ENCODE peak calls at places on chromosomes 6 and 20, in four cellular contexts. One of them, this sample, is unnamed.

GRCh38 chr20:57611605-57612311 is 8.5 kb downstream of the ZBP1 start:
- DNase-seq in upper lobe of right lung: no peak
- DNase-seq in BJ: no peak
- DNase-seq in astrocyte of the spinal cord: no peak
- DNase-seq in this sample: peak

GRCh38 chr6:119764927-119765681 is 415.5 kb upstream of the MAN1A1 start:
- DNase-seq in upper lobe of right lung: no peak
- DNase-seq in BJ: no peak
- DNase-seq in astrocyte of the spinal cord: no peak
- DNase-seq in this sample: no peak

GRCh38 chr20:878511-879307 is 37.4 kb downstream of the ANGPT4 start:
- DNase-seq in upper lobe of right lung: no peak
- DNase-seq in BJ: no peak
- DNase-seq in astrocyte of the spinal cord: peak
- DNase-seq in this sample: no peak

GRCh38 chr20:36466089-36466488 is 75.2 kb upstream of the MYL9 start:
- DNase-seq in upper lobe of right lung: no peak
- DNase-seq in BJ: no peak
- DNase-seq in astrocyte of the spinal cord: no peak
- DNase-seq in this sample: no peak

GRCh38 chr20:19074828-19075516 is 137.5 kb upstream of the SLC24A3 start:
- DNase-seq in upper lobe of right lung: no peak
- DNase-seq in BJ: no peak
- DNase-seq in astrocyte of the spinal cord: no peak
- DNase-seq in this sample: no peak

GRCh38 chr6:149852881-149853280 is 11.3 kb downstream of the LRP11 start:
- DNase-seq in upper lobe of right lung: no peak
- DNase-seq in BJ: no peak
- DNase-seq in astrocyte of the spinal cord: no peak
- DNase-seq in this sample: no peak

GRCh38 chr6:116511424-116512131 is at the start of gene CALHM5:
- DNase-seq in upper lobe of right lung: no peak
- DNase-seq in BJ: peak
- DNase-seq in astrocyte of the spinal cord: peak
- DNase-seq in this sample: no peak

GRCh38 chr6:147116043-147116442 is 88.2 kb upstream of the STXBP5 start:
- DNase-seq in upper lobe of right lung: no peak
- DNase-seq in BJ: no peak
- DNase-seq in astrocyte of the spinal cord: no peak
- DNase-seq in this sample: no peak

GRCh38 chr6:35258858-35259193 is 709 bp upstream of the ZNF76 start:
- DNase-seq in upper lobe of right lung: no peak
- DNase-seq in BJ: no peak
- DNase-seq in astrocyte of the spinal cord: peak
- DNase-seq in this sample: no peak

DNA sequence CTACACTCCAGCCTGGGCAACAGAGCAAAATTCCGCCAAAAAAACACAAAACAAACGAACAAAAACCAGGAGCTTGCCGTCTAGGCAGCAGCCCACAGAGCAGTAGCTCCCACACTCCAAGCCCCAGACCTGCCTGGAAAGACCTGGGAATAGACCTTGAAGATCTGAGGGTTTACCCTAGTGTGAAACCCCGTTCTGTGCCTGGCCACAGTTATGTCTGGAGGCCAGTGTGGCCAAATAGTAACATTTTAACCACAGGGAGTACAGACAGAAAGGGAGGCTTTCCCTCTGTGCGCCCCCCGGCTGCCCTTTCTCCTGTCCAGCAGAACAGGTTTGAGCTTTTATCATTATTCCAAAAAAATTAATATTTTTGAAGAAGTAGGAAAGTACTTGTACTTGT is 172.4 kb downstream of the QKI start:
- DNase-seq in upper lobe of right lung: no peak
- DNase-seq in BJ: no peak
- DNase-seq in astrocyte of the spinal cord: no peak
- DNase-seq in this sample: no peak
- TF ChIP-seq CTCF in upper lobe of right lung: no peak
- TF ChIP-seq CTCF in BJ: no peak
- TF ChIP-seq CTCF in astrocyte of the spinal cord: no peak
- TF ChIP-seq CTCF in this sample: no peak

GRCh38 chr6:36670271-36670670 is 8.2 kb upstream of the CDKN1A start:
- DNase-seq in upper lobe of right lung: no peak
- DNase-seq in BJ: no peak
- DNase-seq in astrocyte of the spinal cord: no peak
- DNase-seq in this sample: no peak

GRCh38 chr6:36673882-36674281 is 4.6 kb upstream of the CDKN1A start:
- DNase-seq in upper lobe of right lung: no peak
- DNase-seq in BJ: no peak
- DNase-seq in astrocyte of the spinal cord: no peak
- DNase-seq in this sample: no peak

GRCh38 chr6:36668601-36669390 is 9.7 kb upstream of the CDKN1A start:
- DNase-seq in upper lobe of right lung: no peak
- DNase-seq in BJ: no peak
- DNase-seq in astrocyte of the spinal cord: no peak
- DNase-seq in this sample: no peak

GRCh38 chr6:36674942-36675341 is 3.6 kb upstream of the CDKN1A start:
- DNase-seq in upper lobe of right lung: no peak
- DNase-seq in BJ: no peak
- DNase-seq in astrocyte of the spinal cord: no peak
- DNase-seq in this sample: no peak

DNA sequence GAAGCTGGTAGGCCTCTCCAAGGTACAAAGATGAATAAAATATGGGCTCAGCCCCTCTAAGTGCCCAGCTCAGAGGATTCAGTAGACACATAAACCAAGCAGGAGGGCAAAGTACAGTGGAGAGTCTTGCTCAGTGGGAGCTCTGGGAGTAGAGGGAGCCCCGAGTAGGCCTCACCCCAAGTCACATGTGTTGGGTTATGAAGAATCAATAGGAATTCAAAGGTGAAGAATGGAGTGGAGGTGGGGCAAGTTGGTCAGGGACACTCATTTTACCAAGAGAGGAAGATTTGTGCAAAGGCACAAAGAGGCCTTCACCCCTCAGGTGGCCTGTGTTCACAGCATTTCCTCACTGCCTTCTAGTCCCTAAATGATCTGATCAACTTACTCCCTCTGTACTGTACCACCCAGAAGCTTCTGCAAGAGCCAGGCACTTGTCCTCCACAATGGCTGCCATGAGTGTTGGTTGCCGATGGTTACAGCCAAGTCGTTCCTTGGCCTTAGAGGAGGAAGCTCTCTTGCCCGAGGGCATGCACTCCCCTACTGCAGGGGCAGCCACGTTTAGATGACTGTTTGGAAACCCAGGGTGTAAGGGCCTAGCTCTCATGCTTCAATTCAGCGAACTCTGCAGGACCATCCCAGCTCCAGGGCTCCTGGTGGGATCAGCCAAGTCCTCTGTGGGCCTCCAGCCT is 6.7 kb upstream of the CDKN1A start:
- DNase-seq in upper lobe of right lung: no peak
- DNase-seq in BJ: no peak
- DNase-seq in astrocyte of the spinal cord: no peak
- DNase-seq in this sample: no peak
- H3K4me3 ChIP-seq in upper lobe of right lung: no peak
- H3K4me3 ChIP-seq in BJ: no peak
- H3K4me3 ChIP-seq in astrocyte of the spinal cord: no peak
- H3K4me3 ChIP-seq in this sample: no peak

GRCh38 chr6:114344971-114345274 is 2.1 kb upstream of the HS3ST5 start:
- DNase-seq in upper lobe of right lung: no peak
- DNase-seq in BJ: no peak
- DNase-seq in astrocyte of the spinal cord: no peak
- DNase-seq in this sample: no peak

GRCh38 chr6:114342086-114342825 is 567 bp downstream of the HS3ST5 start:
- DNase-seq in upper lobe of right lung: peak
- DNase-seq in BJ: no peak
- DNase-seq in astrocyte of the spinal cord: no peak
- DNase-seq in this sample: no peak

GRCh38 chr6:114344216-114344970 is 1.6 kb upstream of the HS3ST5 start:
- DNase-seq in upper lobe of right lung: no peak
- DNase-seq in BJ: no peak
- DNase-seq in astrocyte of the spinal cord: no peak
- DNase-seq in this sample: no peak

GRCh38 chr6:114343782-114344144 is 940 bp upstream of the HS3ST5 start:
- DNase-seq in upper lobe of right lung: no peak
- DNase-seq in BJ: no peak
- DNase-seq in astrocyte of the spinal cord: no peak
- DNase-seq in this sample: no peak

DNA sequence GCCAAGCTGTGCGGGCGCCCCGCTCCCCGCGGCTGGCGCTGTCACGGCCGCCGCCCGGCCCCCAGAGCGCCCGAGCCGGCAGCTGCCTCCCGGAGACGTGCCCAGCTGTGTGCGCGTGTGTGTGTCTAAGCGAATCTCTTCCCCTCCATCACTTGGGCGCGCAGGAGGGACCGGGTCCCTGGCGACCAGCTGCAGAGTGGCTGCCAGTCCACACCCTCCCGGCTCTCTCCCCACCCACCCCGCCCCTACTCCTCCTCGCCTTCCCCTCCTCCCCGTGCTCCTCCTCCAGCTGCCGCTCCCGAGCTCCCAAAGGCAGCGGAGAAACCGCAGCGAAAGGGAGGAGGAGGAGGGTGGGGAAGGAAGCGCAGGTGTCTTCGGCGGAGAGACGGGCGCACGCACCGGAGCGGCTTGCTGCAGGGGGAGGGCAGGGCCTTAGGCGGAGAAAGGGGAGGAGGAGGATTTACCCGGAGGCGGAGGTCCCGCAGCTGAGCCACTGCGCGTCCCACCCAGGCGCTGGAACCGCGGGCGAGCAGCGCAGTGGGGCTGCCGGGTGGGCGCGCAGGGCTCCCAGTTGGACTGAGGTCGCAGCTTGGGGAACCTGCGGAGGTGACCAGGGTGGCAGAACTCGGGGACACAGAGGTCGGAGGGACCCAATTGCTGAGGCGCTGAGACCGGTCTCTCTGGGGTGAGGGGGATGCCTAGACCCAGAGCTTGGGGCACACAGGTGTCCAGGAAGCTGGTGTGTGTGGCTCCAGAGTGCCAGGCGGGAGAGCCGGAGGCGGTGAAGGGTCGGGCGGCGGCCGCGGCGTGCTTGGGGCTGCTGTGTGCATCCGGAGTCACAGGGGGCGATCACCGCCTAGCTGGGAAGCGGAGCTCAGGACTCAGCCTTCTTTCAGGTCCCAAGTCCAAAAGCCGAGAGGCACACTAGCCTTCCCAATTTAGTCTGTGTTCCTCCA is at the start of gene HS3ST5:
- DNase-seq in upper lobe of right lung: peak
- DNase-seq in BJ: no peak
- DNase-seq in astrocyte of the spinal cord: no peak
- DNase-seq in this sample: peak
- TF ChIP-seq CTCF in upper lobe of right lung: peak
- TF ChIP-seq CTCF in BJ: peak
- TF ChIP-seq CTCF in astrocyte of the spinal cord: peak
- TF ChIP-seq CTCF in this sample: no peak

GRCh38 chr6:78952362-78952761 is 85.0 kb downstream of the IRAK1BP1 start:
- DNase-seq in upper lobe of right lung: no peak
- DNase-seq in BJ: no peak
- DNase-seq in astrocyte of the spinal cord: no peak
- DNase-seq in this sample: no peak

GRCh38 chr6:78948785-78949184 is 81.4 kb downstream of the IRAK1BP1 start:
- DNase-seq in upper lobe of right lung: no peak
- DNase-seq in BJ: no peak
- DNase-seq in astrocyte of the spinal cord: no peak
- DNase-seq in this sample: no peak

GRCh38 chr6:78947962-78948361 is 80.6 kb downstream of the IRAK1BP1 start:
- DNase-seq in upper lobe of right lung: no peak
- DNase-seq in BJ: peak
- DNase-seq in astrocyte of the spinal cord: peak
- DNase-seq in this sample: no peak

GRCh38 chr6:78942451-78942850 is 75.1 kb downstream of the IRAK1BP1 start:
- DNase-seq in upper lobe of right lung: no peak
- DNase-seq in BJ: no peak
- DNase-seq in astrocyte of the spinal cord: peak
- DNase-seq in this sample: no peak

GRCh38 chr6:78947529-78947928 is 80.2 kb downstream of the IRAK1BP1 start:
- DNase-seq in upper lobe of right lung: no peak
- DNase-seq in BJ: no peak
- DNase-seq in astrocyte of the spinal cord: peak
- DNase-seq in this sample: no peak
- H3K4me3 ChIP-seq in upper lobe of right lung: no peak
- H3K4me3 ChIP-seq in BJ: no peak
- H3K4me3 ChIP-seq in astrocyte of the spinal cord: no peak
- H3K4me3 ChIP-seq in this sample: no peak

DNA sequence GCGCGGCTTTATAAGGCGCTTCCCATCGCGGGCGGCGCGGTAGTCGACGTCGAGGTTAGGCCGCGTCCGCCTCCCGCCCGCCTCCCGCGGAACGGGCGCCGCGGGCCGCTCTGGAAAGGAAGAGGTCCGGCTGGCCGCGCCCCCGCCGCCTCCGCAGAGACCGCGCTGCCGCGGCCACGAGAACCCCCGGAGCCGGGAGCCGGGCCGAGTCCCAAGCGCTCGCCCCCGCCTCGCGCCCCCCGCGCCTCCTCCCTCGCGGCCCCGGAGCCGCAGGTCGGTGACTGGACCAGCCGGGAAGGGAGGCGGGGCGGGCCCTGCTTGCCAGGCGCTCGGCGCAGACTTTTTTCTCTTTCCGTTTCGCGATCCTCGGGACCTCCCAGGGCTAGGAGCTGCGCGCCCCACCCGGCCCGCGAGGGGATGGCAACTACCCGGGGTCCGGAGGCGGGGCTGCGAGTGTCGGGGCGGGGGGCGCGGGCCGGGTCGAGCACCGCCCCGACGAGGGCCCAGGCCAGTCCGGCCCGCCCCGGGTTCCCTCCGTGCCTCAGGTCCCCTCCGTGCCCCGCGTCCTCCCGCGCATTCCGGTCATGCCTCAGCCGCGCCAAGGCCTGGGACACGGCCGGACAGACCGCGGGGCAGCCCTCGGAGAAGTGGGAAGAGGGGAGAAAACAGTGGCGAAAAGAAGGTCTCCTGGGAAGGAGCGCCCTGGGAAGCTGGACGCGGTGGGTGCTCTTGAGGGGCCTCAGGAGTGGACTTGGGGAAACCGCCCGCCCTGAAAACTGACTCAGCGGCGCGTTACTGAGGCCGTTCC is 421 bp upstream of the PXDC1 start:
- DNase-seq in upper lobe of right lung: peak
- DNase-seq in BJ: peak
- DNase-seq in astrocyte of the spinal cord: peak
- DNase-seq in this sample: peak
- TF ChIP-seq CTCF in upper lobe of right lung: peak
- TF ChIP-seq CTCF in BJ: peak
- TF ChIP-seq CTCF in astrocyte of the spinal cord: peak
- TF ChIP-seq CTCF in this sample: peak

GRCh38 chr6:6330407-6330806 is 9.9 kb upstream of the F13A1 start:
- DNase-seq in upper lobe of right lung: no peak
- DNase-seq in BJ: no peak
- DNase-seq in astrocyte of the spinal cord: no peak
- DNase-seq in this sample: no peak

GRCh38 chr6:6333498-6333897 is 13.0 kb upstream of the F13A1 start:
- DNase-seq in upper lobe of right lung: no peak
- DNase-seq in BJ: no peak
- DNase-seq in astrocyte of the spinal cord: peak
- DNase-seq in this sample: no peak

GRCh38 chr6:6332873-6333272 is 12.4 kb upstream of the F13A1 start:
- DNase-seq in upper lobe of right lung: no peak
- DNase-seq in BJ: no peak
- DNase-seq in astrocyte of the spinal cord: no peak
- DNase-seq in this sample: no peak

GRCh38 chr6:6331393-6331792 is 10.9 kb upstream of the F13A1 start:
- DNase-seq in upper lobe of right lung: no peak
- DNase-seq in BJ: no peak
- DNase-seq in astrocyte of the spinal cord: no peak
- DNase-seq in this sample: no peak

GRCh38 chr6:6332240-6332639 is 11.8 kb upstream of the F13A1 start:
- DNase-seq in upper lobe of right lung: no peak
- DNase-seq in BJ: no peak
- DNase-seq in astrocyte of the spinal cord: no peak
- DNase-seq in this sample: no peak
- H3K4me3 ChIP-seq in upper lobe of right lung: no peak
- H3K4me3 ChIP-seq in BJ: no peak
- H3K4me3 ChIP-seq in astrocyte of the spinal cord: no peak
- H3K4me3 ChIP-seq in this sample: no peak

GRCh38 chr6:51554029-51554428 is 533.4 kb downstream of the PKHD1 start:
- DNase-seq in upper lobe of right lung: no peak
- DNase-seq in BJ: no peak
- DNase-seq in astrocyte of the spinal cord: no peak
- DNase-seq in this sample: no peak
- TF ChIP-seq CTCF in upper lobe of right lung: no peak
- TF ChIP-seq CTCF in BJ: no peak
- TF ChIP-seq CTCF in astrocyte of the spinal cord: no peak
- TF ChIP-seq CTCF in this sample: no peak